ENCODE peak calls at places on chromosomes 12 and 14, in four cellular contexts. I is uterus, C is IMR-90, J is GM12891. D is an unnamed sample.

GRCh38 chr12:94266390-94266789 is 118.0 kb downstream of the PLXNC1 start:
- DNase-seq in I (no peak), C (no peak), J (no peak), D (no peak)

GRCh38 chr12:116779597-116779996 is 41.5 kb downstream of the RNFT2 start:
- DNase-seq in I (no peak), C (no peak), J (no peak), D (no peak)

GRCh38 chr12:121089031-121089812 is 43.5 kb upstream of the P2RX7 start:
- DNase-seq in I (no peak), C (no peak), J (no peak), D (no peak)

GRCh38 chr12:3455312-3455711 is 35.7 kb upstream of the PRMT8 start:
- DNase-seq in I (no peak), C (no peak), J (no peak), D (no peak)

GRCh38 chr14:35159742-35160409 is 37.5 kb downstream of the PRORP start:
- DNase-seq in I (no peak), C (peak; percentile 97), J (no peak), D (peak; percentile 71)

GRCh38 chr14:69038449-69039286 is 59.6 kb upstream of the ACTN1 start:
- DNase-seq in I (peak; percentile 47), C (peak; percentile 88), J (no peak), D (no peak)

GRCh38 chr14:86933460-86933859 is 1059.5 kb downstream of the GALC start:
- DNase-seq in I (no peak), C (peak; percentile 6), J (no peak), D (no peak)

GRCh38 chr14:54278665-54279295 is 118.0 kb upstream of the CDKN3 start:
- DNase-seq in I (no peak), C (no peak), J (no peak), D (no peak)

GRCh38 chr12:9757433-9758025 is 3.2 kb downstream of the CD69 start:
- DNase-seq in I (no peak), C (no peak), J (no peak), D (no peak)

GRCh38 chr12:83074495-83074894 is 387.8 kb downstream of the TMTC2 start:
- DNase-seq in I (no peak), C (no peak), J (no peak), D (no peak)

GRCh38 chr12:114764516-114764915 is 80.5 kb upstream of the TBX3 start:
- DNase-seq in I (no peak), C (peak; percentile 30), J (no peak), D (no peak)

GRCh38 chr14:90539996-90540395 is 143.2 kb downstream of the CALM1 start:
- DNase-seq in I (no peak), C (no peak), J (no peak), D (no peak)

GRCh38 chr14:34035934-34036250 is 85.0 kb upstream of the EGLN3 start:
- DNase-seq in I (no peak), C (no peak), J (no peak), D (no peak)

GRCh38 chr12:645563-646071 is 17.6 kb downstream of the NINJ2 start:
- DNase-seq in I (peak; percentile 65), C (peak; percentile 62), J (no peak), D (peak; percentile 73)

GRCh38 chr12:29782285-29782820 is 1.4 kb downstream of the TMTC1 start:
- DNase-seq in I (no peak), C (peak; percentile 71), J (no peak), D (no peak)
- TF ChIP-seq POLR2A in I (no peak), C (no peak), J (no peak), D (no peak)

GRCh38 chr12:133037207-133038005 is at the start of gene ZNF84:
- DNase-seq in I (peak; percentile 94), C (peak; percentile 98), J (peak; percentile 78), D (peak; percentile 84)
- TF ChIP-seq POLR2A in I (peak; percentile 68), C (peak; percentile 79), J (no peak), D (peak; percentile 47)

GRCh38 chr14:24114536-24115450 is at the start of the genes DCAF11 and NRL:
- DNase-seq in I (peak; percentile 98), C (peak; percentile 100), J (peak; percentile 95), D (peak; percentile 82)
- TF ChIP-seq POLR2A in I (peak; percentile 49), C (peak; percentile 30), J (peak; percentile 50), D (peak; percentile 20)

GRCh38 chr12:6492838-6493579 is at the start of gene MRPL51:
- DNase-seq in I (peak; percentile 94), C (peak; percentile 90), J (peak; percentile 82), D (peak; percentile 83)
- TF ChIP-seq POLR2A in I (peak; percentile 69), C (no peak), J (peak; percentile 96), D (peak; percentile 87)

GRCh38 chr12:57523706-57524614 is 1.3 kb downstream of the MBD6 start:
- DNase-seq in I (no peak), C (no peak), J (no peak), D (no peak)

GRCh38 chr12:57524814-57525614 is 2.4 kb downstream of the MBD6 start:
- DNase-seq in I (no peak), C (no peak), J (no peak), D (no peak)

GRCh38 chr12:57521475-57522018 is 1.1 kb upstream of the MBD6 start:
- DNase-seq in I (peak; percentile 53), C (peak; percentile 61), J (no peak), D (no peak)

GRCh38 chr12:57522019-57522886 is at the start of gene MBD6:
- DNase-seq in I (peak; percentile 96), C (peak; percentile 91), J (peak; percentile 98), D (peak; percentile 95)

DNA sequence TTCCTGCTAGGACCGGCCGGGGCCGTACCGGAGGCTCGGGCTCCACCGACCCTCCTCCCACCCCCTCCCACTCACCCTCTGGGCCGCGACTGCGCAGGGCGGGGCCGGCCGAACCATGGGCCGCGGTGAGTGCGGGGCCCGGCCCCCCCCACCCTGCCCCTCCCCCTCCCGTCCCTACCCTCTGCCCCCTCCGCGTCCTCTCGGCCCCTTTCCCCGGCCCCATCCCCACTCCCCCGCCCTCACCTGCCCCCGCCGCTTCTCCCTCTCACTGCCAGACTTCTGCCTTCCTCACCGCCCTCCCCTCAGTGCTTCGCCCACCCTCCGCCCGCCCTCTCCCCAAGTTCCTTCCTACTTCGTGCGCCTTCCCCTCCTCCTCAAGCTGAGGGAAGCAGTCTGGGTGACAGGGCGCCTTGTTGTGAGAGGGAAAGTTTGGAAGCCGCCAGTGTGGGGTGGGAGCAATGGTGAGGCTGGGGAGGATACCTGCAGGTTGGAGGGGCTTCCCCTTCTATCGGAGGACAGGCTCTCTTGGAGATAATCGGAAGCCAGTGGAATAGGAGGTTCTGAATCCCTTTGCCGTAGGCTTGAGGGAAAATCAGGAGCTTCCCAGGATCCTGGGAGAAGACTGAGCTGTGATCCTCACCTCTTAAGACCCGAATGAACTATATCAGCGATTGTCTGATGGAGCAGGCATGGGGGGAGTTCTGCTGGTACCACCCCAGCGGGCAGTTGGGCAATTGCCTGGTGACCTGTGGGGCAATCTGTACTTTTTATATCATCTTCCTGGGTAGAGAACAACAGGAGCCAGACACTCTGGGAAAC is 472 bp downstream of the MBD6 start:
- DNase-seq in I (peak; percentile 66), C (peak; percentile 49), J (no peak), D (no peak)
- TF ChIP-seq POLR2A in I (no peak), C (no peak), J (no peak), D (no peak)

GRCh38 chr12:56833780-56834179 is 70.7 kb downstream of the HSD17B6 start:
- DNase-seq in I (no peak), C (no peak), J (no peak), D (no peak)

GRCh38 chr12:56834886-56835285 is 71.8 kb downstream of the HSD17B6 start:
- DNase-seq in I (no peak), C (no peak), J (no peak), D (no peak)

GRCh38 chr12:56829908-56830307 is 66.8 kb downstream of the HSD17B6 start:
- DNase-seq in I (no peak), C (no peak), J (no peak), D (no peak)

GRCh38 chr12:56836317-56836716 is 73.2 kb downstream of the HSD17B6 start:
- DNase-seq in I (no peak), C (no peak), J (no peak), D (no peak)

DNA sequence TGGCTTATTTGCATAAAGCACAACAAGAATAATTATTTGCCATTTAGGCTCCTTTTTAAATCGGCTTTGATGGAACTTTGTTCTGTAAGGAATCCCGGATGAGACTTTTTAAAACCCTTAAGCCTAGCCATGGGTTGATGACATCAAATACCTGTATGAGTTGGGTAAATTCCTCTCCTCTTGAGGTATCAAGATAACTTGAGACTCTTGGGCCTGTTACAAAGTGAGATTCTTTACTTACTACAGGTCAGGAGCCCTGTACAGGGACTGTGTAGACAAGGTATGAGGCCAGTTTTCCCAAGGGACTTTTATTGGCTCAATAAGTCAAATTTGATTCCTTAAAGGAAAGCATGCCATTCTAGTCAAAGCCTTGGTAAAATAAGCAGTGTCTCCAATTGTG is 68.8 kb downstream of the HSD17B6 start:
- DNase-seq in I (no peak), C (no peak), J (no peak), D (no peak)
- TF ChIP-seq POLR2A in I (no peak), C (no peak), J (no peak), D (no peak)

GRCh38 chr12:47818382-47818700 is 1.4 kb downstream of the HDAC7 start:
- DNase-seq in I (no peak), C (peak; percentile 43), J (no peak), D (no peak)

GRCh38 chr12:47818007-47818376 is 1.7 kb downstream of the HDAC7 start:
- DNase-seq in I (no peak), C (no peak), J (no peak), D (no peak)

GRCh38 chr12:47819902-47820630 is at the start of gene HDAC7:
- DNase-seq in I (peak; percentile 88), C (peak; percentile 72), J (peak; percentile 80), D (peak; percentile 83)

GRCh38 chr12:47819544-47819901 is 180 bp downstream of the HDAC7 start:
- DNase-seq in I (no peak), C (no peak), J (no peak), D (no peak)

GRCh38 chr12:47818701-47819543 is 781 bp downstream of the HDAC7 start:
- DNase-seq in I (peak; percentile 72), C (no peak), J (no peak), D (peak; percentile 55)
- TF ChIP-seq POLR2A in I (no peak), C (no peak), J (no peak), D (peak; percentile 37)

GRCh38 chr12:53483979-53484377 is 15.3 kb downstream of the MAP3K12 start:
- DNase-seq in I (no peak), C (no peak), J (no peak), D (no peak)

GRCh38 chr12:53483225-53483978 is 15.9 kb downstream of the MAP3K12 start:
- DNase-seq in I (no peak), C (no peak), J (no peak), D (no peak)

GRCh38 chr12:53481108-53481442 is 18.2 kb downstream of the MAP3K12 start:
- DNase-seq in I (no peak), C (no peak), J (no peak), D (no peak)

GRCh38 chr12:53481957-53482586 is 17.2 kb downstream of the MAP3K12 start:
- DNase-seq in I (no peak), C (no peak), J (no peak), D (no peak)

DNA sequence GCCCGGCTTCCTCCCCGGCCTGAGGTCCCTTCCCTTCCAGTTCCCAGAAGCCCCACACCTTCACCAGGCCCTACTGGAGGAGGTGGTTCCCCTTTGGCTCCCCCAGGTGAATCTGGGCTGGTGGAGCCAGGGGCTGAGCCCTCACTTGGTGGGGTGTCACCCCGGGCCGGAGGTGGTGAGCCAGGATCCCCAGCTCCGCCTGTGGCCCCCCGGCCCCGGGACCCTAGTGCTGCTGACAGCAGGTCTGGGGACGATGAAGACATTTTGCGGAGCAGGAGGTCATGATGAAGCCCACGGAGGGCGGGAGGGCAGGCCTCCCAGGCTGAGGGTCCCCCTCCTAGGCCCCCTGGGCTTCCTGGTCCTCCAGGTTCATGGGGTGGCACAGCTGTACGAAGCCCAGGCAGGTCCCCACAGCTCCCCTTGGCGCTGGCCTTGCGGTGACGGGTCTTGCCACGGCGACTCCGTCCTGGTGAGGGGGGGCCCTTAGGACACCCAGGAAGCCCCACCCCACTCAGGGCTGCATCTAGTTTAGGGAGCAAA is 16.6 kb downstream of the MAP3K12 start:
- DNase-seq in I (no peak), C (no peak), J (no peak), D (no peak)
- TF ChIP-seq POLR2A in I (no peak), C (no peak), J (peak; percentile 74), D (no peak)

D was measured in H54.